ENCODE peak calls at places on chromosomes 1 and 21, in five cellular contexts. C is tibial nerve, Q is lower lobe of right lung, L is IMR-90, W is heart left ventricle. O is an unnamed sample. For H3K4me1, the result is how much of the 10 kb centered on the place peaks cover.

GRCh38 chr21:29077651-29078090 is 4.2 kb upstream of the CCT8 start:
- DNase-seq in C (no peak), Q (no peak), L (peak), W (no peak), O (no peak)

GRCh38 chr21:39079617-39080016 is 103.6 kb downstream of the PSMG1 start:
- DNase-seq in C (peak), Q (peak), L (peak), W (peak), O (peak)

GRCh38 chr21:18951291-18952038 is 547.9 kb upstream of the TMPRSS15 start:
- DNase-seq in C (no peak), Q (no peak), L (no peak), W (no peak), O (no peak)

GRCh38 chr1:232868793-232869491 is 63.7 kb downstream of the MAP10 start:
- DNase-seq in C (peak), Q (no peak), L (peak), W (peak), O (peak)

GRCh38 chr1:156488566-156489165 is 11.9 kb downstream of the MEF2D start:
- DNase-seq in C (no peak), Q (no peak), L (no peak), W (no peak), O (no peak)

GRCh38 chr1:41286486-41286885 is 44.4 kb upstream of the SCMH1 start:
- DNase-seq in C (no peak), Q (no peak), L (no peak), W (no peak), O (no peak)

GRCh38 chr1:22080184-22080583 is 27.7 kb downstream of the CDC42 start:
- DNase-seq in C (no peak), Q (no peak), L (no peak), W (no peak), O (no peak)

GRCh38 chr1:29798699-29799566 is 562.6 kb downstream of the PTPRU start:
- DNase-seq in C (no peak), Q (no peak), L (no peak), W (no peak), O (peak)

GRCh38 chr1:36384542-36385409 is 948 bp downstream of the STK40 start:
- DNase-seq in C (no peak), Q (peak), L (no peak), W (peak), O (no peak)

GRCh38 chr1:96365596-96365995 is 356.0 kb upstream of the PTBP2 start:
- DNase-seq in C (no peak), Q (no peak), L (no peak), W (no peak), O (no peak)

GRCh38 chr21:34878501-34878900 is 170.6 kb downstream of the RUNX1 start:
- DNase-seq in C (no peak), Q (peak), L (no peak), W (no peak), O (peak)

GRCh38 chr1:54220004-54220811 is 20.2 kb downstream of the MRPL37 start:
- DNase-seq in C (peak), Q (peak), L (peak), W (peak), O (no peak)

GRCh38 chr1:10450156-10450801 is 448 bp downstream of the CORT start:
- DNase-seq in C (no peak), Q (no peak), L (no peak), W (no peak), O (no peak)

GRCh38 chr1:220454155-220454777 is 73.7 kb upstream of the MARK1 start:
- DNase-seq in C (no peak), Q (no peak), L (no peak), W (no peak), O (no peak)

GRCh38 chr1:22413799-22414198 is 37.9 kb upstream of the ZBTB40 start:
- DNase-seq in C (no peak), Q (no peak), L (no peak), W (no peak), O (no peak)

GRCh38 chr21:17597680-17598079 is 15.0 kb downstream of the BTG3 start:
- DNase-seq in C (no peak), Q (no peak), L (no peak), W (no peak), O (no peak)

GRCh38 chr21:43345746-43346409 is 81.1 kb downstream of the SIK1 start:
- DNase-seq in C (no peak), Q (no peak), L (peak), W (no peak), O (no peak)

GRCh38 chr1:56457767-56458375 is 121.5 kb downstream of the PLPP3 start:
- DNase-seq in C (no peak), Q (no peak), L (no peak), W (no peak), O (no peak)

GRCh38 chr1:54989473-54989872 is 9.0 kb downstream of the TMEM61 start:
- DNase-seq in C (no peak), Q (no peak), L (no peak), W (no peak), O (no peak)

GRCh38 chr21:26845750-26846035 is 484 bp upstream of the ADAMTS1 start:
- DNase-seq in C (no peak), Q (no peak), L (no peak), W (no peak), O (no peak)

GRCh38 chr21:26847951-26848350 is 2.7 kb upstream of the ADAMTS1 start:
- DNase-seq in C (no peak), Q (no peak), L (no peak), W (no peak), O (no peak)

GRCh38 chr21:26845066-26845749 is at the start of gene ADAMTS1:
- DNase-seq in C (peak), Q (peak), L (peak), W (peak), O (peak)

GRCh38 chr21:26844258-26845065 is 747 bp downstream of the ADAMTS1 start:
- DNase-seq in C (peak), Q (peak), L (peak), W (peak), O (no peak)

GRCh38 chr21:26846036-26846931 is 1.1 kb upstream of the ADAMTS1 start:
- DNase-seq in C (peak), Q (peak), L (peak), W (peak), O (peak)
- TF ChIP-seq CTCF in C (no peak), Q (no peak), L (peak), W (no peak), O (no peak)

DNA sequence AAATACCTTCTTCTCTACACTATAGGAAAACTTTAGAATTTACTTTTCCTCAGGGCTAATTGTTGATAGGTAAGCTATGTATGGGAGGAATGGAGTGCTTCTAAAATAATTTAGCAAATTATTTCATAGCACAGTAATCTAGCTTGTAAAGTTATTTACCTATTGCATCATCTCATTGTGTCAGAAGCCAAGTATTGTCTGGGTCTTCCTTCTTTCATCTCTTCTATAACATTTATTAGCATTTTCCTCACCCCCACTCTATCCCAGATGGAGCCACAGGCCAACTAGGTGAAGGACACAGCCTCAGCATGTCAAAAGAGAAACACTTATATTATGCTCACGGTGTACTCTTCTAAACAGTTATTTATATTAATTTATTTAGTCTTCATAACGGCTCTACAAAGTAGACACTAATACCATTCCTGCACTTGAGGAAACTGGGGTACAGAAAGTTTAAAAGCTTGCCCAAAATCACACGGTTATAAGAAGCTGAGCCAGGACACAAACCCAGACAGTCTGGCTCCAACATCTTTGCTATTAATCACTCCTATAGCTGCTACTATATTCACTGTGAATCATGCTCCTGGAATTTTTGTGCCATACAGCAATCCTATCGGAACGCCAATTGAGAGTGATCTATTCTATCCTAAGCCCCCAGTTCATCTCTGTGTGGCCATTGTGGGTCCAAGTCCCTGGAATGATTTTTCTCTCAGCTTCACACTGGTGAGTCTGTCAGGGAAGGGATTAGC is 43.1 kb downstream of the OR10J5 start:
- DNase-seq in C (no peak), Q (no peak), L (no peak), W (no peak), O (no peak)
- H3K4me1 ChIP-seq in C (under half), Q (under half), L (under half), W (under half), O (under half)

GRCh38 chr1:244112046-244112445 is 61.0 kb downstream of the ZBTB18 start:
- DNase-seq in C (no peak), Q (no peak), L (no peak), W (no peak), O (no peak)
- H3K27ac ChIP-seq in C (no peak), Q (no peak), L (no peak), W (no peak), O (no peak)

DNA sequence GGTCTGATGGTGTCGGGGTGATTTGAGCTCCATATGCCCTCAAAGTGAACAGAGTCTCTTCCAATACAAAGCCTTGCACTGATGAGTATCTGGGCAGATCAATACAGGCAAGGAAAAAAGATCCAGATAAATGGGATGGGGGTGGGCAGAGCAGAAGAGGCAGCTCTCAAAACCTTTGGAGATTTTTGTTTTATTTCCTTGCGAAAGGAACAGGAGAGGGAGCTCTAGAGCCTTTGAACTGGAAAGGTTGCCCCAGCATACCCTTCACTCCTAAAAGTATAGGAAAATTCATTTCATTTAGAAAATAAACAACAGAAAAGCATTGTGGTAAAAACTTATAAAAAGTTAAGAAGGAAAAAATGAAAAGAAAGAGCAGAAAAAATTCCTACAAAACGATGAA is 31.4 kb upstream of the OLIG2 start:
- DNase-seq in C (no peak), Q (no peak), L (peak), W (no peak), O (no peak)
- TF ChIP-seq CTCF in C (no peak), Q (peak), L (peak), W (peak), O (no peak)

GRCh38 chr1:31502926-31503511 is 73.3 kb upstream of the TINAGL1 start:
- DNase-seq in C (no peak), Q (no peak), L (no peak), W (no peak), O (no peak)

GRCh38 chr1:31502253-31502652 is 74.1 kb upstream of the TINAGL1 start:
- DNase-seq in C (no peak), Q (no peak), L (no peak), W (no peak), O (no peak)

GRCh38 chr1:31503581-31503980 is 72.7 kb upstream of the TINAGL1 start:
- DNase-seq in C (no peak), Q (no peak), L (no peak), W (no peak), O (peak)

GRCh38 chr1:31504001-31504400 is 72.3 kb upstream of the TINAGL1 start:
- DNase-seq in C (no peak), Q (no peak), L (no peak), W (no peak), O (peak)

GRCh38 chr1:31501505-31501904 is 74.8 kb upstream of the TINAGL1 start:
- DNase-seq in C (no peak), Q (no peak), L (no peak), W (no peak), O (no peak)
- H3K4me1 ChIP-seq in C (under half), Q (under half), L (under half), W (under half), O (under half)